ENCODE peak calls at places on chromosomes 1 and 21, in six cellular contexts. One of them, this sample, is unnamed.

GRCh38 chr1:115837762-115838421 is 3.0 kb downstream of the NHLH2 start:
- DNase-seq in mammary epithelial cell: no peak
- DNase-seq in neural progenitor cell: peak
- DNase-seq in ovary: no peak
- DNase-seq in GM23338: peak
- DNase-seq in kidney: peak
- DNase-seq in this sample: no peak

GRCh38 chr1:96076589-96076988 is 645.0 kb upstream of the PTBP2 start:
- DNase-seq in mammary epithelial cell: peak
- DNase-seq in neural progenitor cell: no peak
- DNase-seq in ovary: no peak
- DNase-seq in GM23338: no peak
- DNase-seq in kidney: no peak
- DNase-seq in this sample: peak

GRCh38 chr1:93979718-93980319 is 70.6 kb upstream of the GCLM start:
- DNase-seq in mammary epithelial cell: no peak
- DNase-seq in neural progenitor cell: no peak
- DNase-seq in ovary: peak
- DNase-seq in GM23338: no peak
- DNase-seq in kidney: peak
- DNase-seq in this sample: peak

GRCh38 chr1:28449904-28450303 is 55.9 kb upstream of the RCC1 start:
- DNase-seq in mammary epithelial cell: peak
- DNase-seq in neural progenitor cell: no peak
- DNase-seq in ovary: no peak
- DNase-seq in GM23338: no peak
- DNase-seq in kidney: no peak
- DNase-seq in this sample: peak

GRCh38 chr1:91693542-91693941 is 192.4 kb downstream of the TGFBR3 start:
- DNase-seq in mammary epithelial cell: no peak
- DNase-seq in neural progenitor cell: no peak
- DNase-seq in ovary: peak
- DNase-seq in GM23338: no peak
- DNase-seq in kidney: no peak
- DNase-seq in this sample: no peak

GRCh38 chr1:161314201-161314981 is at the start of gene SDHC:
- DNase-seq in mammary epithelial cell: peak
- DNase-seq in neural progenitor cell: peak
- DNase-seq in ovary: peak
- DNase-seq in GM23338: peak
- DNase-seq in kidney: peak
- DNase-seq in this sample: peak

GRCh38 chr1:29123871-29124365 is at the start of gene TMEM200B:
- DNase-seq in mammary epithelial cell: no peak
- DNase-seq in neural progenitor cell: no peak
- DNase-seq in ovary: peak
- DNase-seq in GM23338: peak
- DNase-seq in kidney: peak
- DNase-seq in this sample: no peak

GRCh38 chr1:205313681-205314308 is 7.8 kb downstream of the NUAK2 start:
- DNase-seq in mammary epithelial cell: no peak
- DNase-seq in neural progenitor cell: peak
- DNase-seq in ovary: peak
- DNase-seq in GM23338: peak
- DNase-seq in kidney: peak
- DNase-seq in this sample: peak

GRCh38 chr1:5959667-5960230 is 32.5 kb downstream of the NPHP4 start:
- DNase-seq in mammary epithelial cell: no peak
- DNase-seq in neural progenitor cell: no peak
- DNase-seq in ovary: no peak
- DNase-seq in GM23338: no peak
- DNase-seq in kidney: peak
- DNase-seq in this sample: no peak

GRCh38 chr1:198908995-198909394 is 270.2 kb downstream of the PTPRC start:
- DNase-seq in mammary epithelial cell: no peak
- DNase-seq in neural progenitor cell: no peak
- DNase-seq in ovary: no peak
- DNase-seq in GM23338: no peak
- DNase-seq in kidney: no peak
- DNase-seq in this sample: no peak

GRCh38 chr1:154344977-154345837 is 19.9 kb downstream of the ATP8B2 start:
- DNase-seq in mammary epithelial cell: no peak
- DNase-seq in neural progenitor cell: peak
- DNase-seq in ovary: no peak
- DNase-seq in GM23338: peak
- DNase-seq in kidney: peak
- DNase-seq in this sample: peak

GRCh38 chr1:35287807-35288640 is 19.5 kb downstream of the ZMYM4 start:
- DNase-seq in mammary epithelial cell: peak
- DNase-seq in neural progenitor cell: no peak
- DNase-seq in ovary: no peak
- DNase-seq in GM23338: no peak
- DNase-seq in kidney: no peak
- DNase-seq in this sample: peak

GRCh38 chr1:228340686-228341449 is 65.8 kb downstream of the TRIM11 start:
- DNase-seq in mammary epithelial cell: no peak
- DNase-seq in neural progenitor cell: peak
- DNase-seq in ovary: peak
- DNase-seq in GM23338: peak
- DNase-seq in kidney: peak
- DNase-seq in this sample: no peak

GRCh38 chr21:36141513-36141925 is 6.6 kb downstream of the CBR3 start:
- DNase-seq in mammary epithelial cell: peak
- DNase-seq in neural progenitor cell: peak
- DNase-seq in ovary: peak
- DNase-seq in GM23338: peak
- DNase-seq in kidney: peak
- DNase-seq in this sample: peak

GRCh38 chr21:36132691-36133090 is 2.2 kb upstream of the CBR3 start:
- DNase-seq in mammary epithelial cell: no peak
- DNase-seq in neural progenitor cell: no peak
- DNase-seq in ovary: no peak
- DNase-seq in GM23338: no peak
- DNase-seq in kidney: no peak
- DNase-seq in this sample: no peak

GRCh38 chr21:36134820-36135390 is at the start of gene CBR3:
- DNase-seq in mammary epithelial cell: no peak
- DNase-seq in neural progenitor cell: peak
- DNase-seq in ovary: peak
- DNase-seq in GM23338: peak
- DNase-seq in kidney: peak
- DNase-seq in this sample: no peak

GRCh38 chr21:36135391-36136094 is 664 bp downstream of the CBR3 start:
- DNase-seq in mammary epithelial cell: peak
- DNase-seq in neural progenitor cell: peak
- DNase-seq in ovary: peak
- DNase-seq in GM23338: peak
- DNase-seq in kidney: peak
- DNase-seq in this sample: peak
- H3K4me3 ChIP-seq in mammary epithelial cell: peak
- H3K4me3 ChIP-seq in neural progenitor cell: peak
- H3K4me3 ChIP-seq in ovary: peak
- H3K4me3 ChIP-seq in GM23338: peak
- H3K4me3 ChIP-seq in kidney: peak
- H3K4me3 ChIP-seq in this sample: peak

GRCh38 chr1:243979396-243979795 is 71.7 kb upstream of the ZBTB18 start:
- DNase-seq in mammary epithelial cell: no peak
- DNase-seq in neural progenitor cell: no peak
- DNase-seq in ovary: no peak
- DNase-seq in GM23338: no peak
- DNase-seq in kidney: no peak
- DNase-seq in this sample: no peak

GRCh38 chr1:243984788-243985187 is 66.3 kb upstream of the ZBTB18 start:
- DNase-seq in mammary epithelial cell: no peak
- DNase-seq in neural progenitor cell: no peak
- DNase-seq in ovary: no peak
- DNase-seq in GM23338: no peak
- DNase-seq in kidney: no peak
- DNase-seq in this sample: no peak

GRCh38 chr1:243980071-243980470 is 71.0 kb upstream of the ZBTB18 start:
- DNase-seq in mammary epithelial cell: no peak
- DNase-seq in neural progenitor cell: no peak
- DNase-seq in ovary: no peak
- DNase-seq in GM23338: no peak
- DNase-seq in kidney: no peak
- DNase-seq in this sample: no peak

GRCh38 chr1:243980471-243980870 is 70.6 kb upstream of the ZBTB18 start:
- DNase-seq in mammary epithelial cell: no peak
- DNase-seq in neural progenitor cell: no peak
- DNase-seq in ovary: no peak
- DNase-seq in GM23338: no peak
- DNase-seq in kidney: no peak
- DNase-seq in this sample: no peak

DNA sequence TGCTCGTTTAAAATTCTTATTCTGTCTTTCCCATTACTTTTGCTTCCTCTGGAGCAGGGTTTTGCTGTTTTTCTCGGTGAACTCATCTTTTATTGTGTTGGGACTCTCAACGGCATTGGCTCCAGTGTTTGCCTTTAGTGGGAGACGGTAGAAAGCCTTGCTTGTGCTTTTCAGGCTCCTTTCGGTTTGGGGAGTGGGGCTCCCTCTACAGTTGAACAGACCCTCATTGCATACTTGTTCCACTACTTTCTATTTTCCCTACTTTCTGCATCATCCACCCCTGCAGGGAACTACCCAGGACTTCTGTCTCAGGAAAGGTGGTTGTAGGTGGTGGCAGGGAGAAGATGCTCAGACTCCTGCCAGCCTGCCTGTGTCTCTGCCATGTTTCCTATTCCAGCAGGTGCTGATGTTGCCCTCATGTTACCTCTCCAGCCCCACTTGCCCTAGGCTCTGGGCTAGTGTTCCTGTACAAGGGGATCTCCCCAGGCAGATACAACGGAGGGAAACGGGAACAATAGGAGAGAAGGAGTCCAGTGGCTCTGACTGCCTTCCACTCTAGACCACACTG is 68.5 kb upstream of the ZBTB18 start:
- DNase-seq in mammary epithelial cell: no peak
- DNase-seq in neural progenitor cell: peak
- DNase-seq in ovary: no peak
- DNase-seq in GM23338: peak
- DNase-seq in kidney: no peak
- DNase-seq in this sample: no peak
- TF ChIP-seq CTCF in mammary epithelial cell: no peak
- TF ChIP-seq CTCF in neural progenitor cell: peak
- TF ChIP-seq CTCF in ovary: no peak
- TF ChIP-seq CTCF in GM23338: peak
- TF ChIP-seq CTCF in kidney: no peak
- TF ChIP-seq CTCF in this sample: no peak

DNA sequence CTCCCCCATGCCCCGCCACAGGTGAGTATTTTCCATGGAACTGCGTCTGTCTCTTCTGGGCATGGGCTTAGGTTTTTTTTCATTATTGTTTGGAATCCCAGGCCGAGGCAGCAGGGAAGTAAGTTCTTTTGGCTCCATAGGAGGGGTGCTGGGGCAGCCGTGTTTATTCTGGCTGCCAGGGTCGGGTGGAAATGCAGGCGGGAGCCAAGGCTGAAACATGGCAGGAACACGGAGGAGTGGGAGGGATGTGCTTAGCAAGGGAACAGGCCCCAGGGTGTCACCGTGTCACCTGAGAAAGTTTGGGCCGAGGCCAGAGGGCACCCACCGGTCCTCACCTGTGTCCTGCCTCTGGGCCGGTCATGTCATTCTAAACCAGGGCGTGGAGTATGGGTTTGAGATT is 4.5 kb upstream of the DHRS3 start:
- DNase-seq in mammary epithelial cell: no peak
- DNase-seq in neural progenitor cell: no peak
- DNase-seq in ovary: no peak
- DNase-seq in GM23338: no peak
- DNase-seq in kidney: no peak
- DNase-seq in this sample: no peak
- H3K4me3 ChIP-seq in mammary epithelial cell: no peak
- H3K4me3 ChIP-seq in neural progenitor cell: no peak
- H3K4me3 ChIP-seq in ovary: no peak
- H3K4me3 ChIP-seq in GM23338: no peak
- H3K4me3 ChIP-seq in kidney: no peak
- H3K4me3 ChIP-seq in this sample: no peak

DNA sequence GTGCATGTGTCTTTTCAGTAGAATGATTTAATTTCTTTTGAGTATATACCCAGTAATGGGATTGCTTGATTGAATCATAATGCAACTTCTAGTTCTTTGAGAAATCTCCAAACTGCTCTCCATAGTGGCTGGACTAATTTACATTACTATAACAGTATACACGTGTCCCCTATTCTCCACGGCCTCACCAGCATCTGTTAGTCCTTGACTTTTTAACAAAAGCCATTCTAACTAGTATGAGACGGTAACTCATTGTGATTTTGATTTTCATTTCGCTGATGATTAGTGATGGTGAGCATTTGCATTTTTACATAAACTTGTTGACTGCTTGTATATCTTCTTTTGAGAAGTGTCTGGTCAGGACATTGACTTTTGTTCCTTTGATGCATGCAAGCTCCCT is 51.8 kb upstream of the LPGAT1 start:
- DNase-seq in mammary epithelial cell: no peak
- DNase-seq in neural progenitor cell: no peak
- DNase-seq in ovary: no peak
- DNase-seq in GM23338: no peak
- DNase-seq in kidney: no peak
- DNase-seq in this sample: no peak
- TF ChIP-seq CTCF in mammary epithelial cell: no peak
- TF ChIP-seq CTCF in neural progenitor cell: no peak
- TF ChIP-seq CTCF in ovary: no peak
- TF ChIP-seq CTCF in GM23338: no peak
- TF ChIP-seq CTCF in kidney: no peak
- TF ChIP-seq CTCF in this sample: no peak

GRCh38 chr1:47225430-47226100 is 6.5 kb downstream of the TAL1 start:
- DNase-seq in mammary epithelial cell: no peak
- DNase-seq in neural progenitor cell: peak
- DNase-seq in ovary: no peak
- DNase-seq in GM23338: peak
- DNase-seq in kidney: no peak
- DNase-seq in this sample: no peak
- H3K4me3 ChIP-seq in mammary epithelial cell: peak
- H3K4me3 ChIP-seq in neural progenitor cell: peak
- H3K4me3 ChIP-seq in ovary: no peak
- H3K4me3 ChIP-seq in GM23338: peak
- H3K4me3 ChIP-seq in kidney: no peak
- H3K4me3 ChIP-seq in this sample: no peak

DNA sequence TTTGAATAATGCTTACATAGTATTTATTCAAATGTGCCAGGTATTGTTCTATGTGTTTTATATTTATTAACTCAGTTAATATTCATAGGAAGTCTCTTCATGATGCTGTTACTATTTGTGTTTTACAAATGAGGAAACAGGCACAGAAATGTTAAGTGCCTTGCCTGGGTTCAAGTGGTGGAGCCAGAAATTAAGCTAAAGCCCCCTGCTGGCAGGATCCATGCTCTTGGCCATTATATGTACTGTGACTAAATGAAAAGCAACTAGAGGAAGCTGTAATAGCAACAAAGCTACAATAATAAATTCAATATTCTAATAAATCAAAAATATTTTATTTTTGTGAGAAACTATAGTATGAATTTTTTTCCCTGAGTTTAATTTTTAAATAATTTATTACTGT is 30.0 kb downstream of the IARS2 start:
- DNase-seq in mammary epithelial cell: no peak
- DNase-seq in neural progenitor cell: peak
- DNase-seq in ovary: no peak
- DNase-seq in GM23338: peak
- DNase-seq in kidney: no peak
- DNase-seq in this sample: no peak
- TF ChIP-seq CTCF in mammary epithelial cell: peak
- TF ChIP-seq CTCF in neural progenitor cell: peak
- TF ChIP-seq CTCF in ovary: no peak
- TF ChIP-seq CTCF in GM23338: peak
- TF ChIP-seq CTCF in kidney: peak
- TF ChIP-seq CTCF in this sample: peak